ENCODE peak calls at places on chromosomes 5 and 9, in six cellular contexts. One of them, this sample, is unnamed.

GRCh38 chr5:168390491-168390890 is 95.8 kb upstream of the RARS1 start:
- DNase-seq in fibroblast of lung: no peak
- DNase-seq in prostate gland: peak; percentile 48
- DNase-seq in heart right ventricle: no peak
- DNase-seq in left ventricle myocardium inferior: no peak
- DNase-seq in spleen: no peak
- DNase-seq in this sample: peak; percentile 51

GRCh38 chr9:114994716-114995115 is 64.3 kb upstream of the TNFSF8 start:
- DNase-seq in fibroblast of lung: no peak
- DNase-seq in prostate gland: no peak
- DNase-seq in heart right ventricle: no peak
- DNase-seq in left ventricle myocardium inferior: no peak
- DNase-seq in spleen: no peak
- DNase-seq in this sample: no peak

GRCh38 chr9:38026021-38026809 is 42.8 kb downstream of the SHB start:
- DNase-seq in fibroblast of lung: peak; percentile 98
- DNase-seq in prostate gland: no peak
- DNase-seq in heart right ventricle: peak; percentile 35
- DNase-seq in left ventricle myocardium inferior: no peak
- DNase-seq in spleen: no peak
- DNase-seq in this sample: peak; percentile 83

GRCh38 chr9:69893057-69893456 is 72.4 kb downstream of the CFAP95 start:
- DNase-seq in fibroblast of lung: no peak
- DNase-seq in prostate gland: no peak
- DNase-seq in heart right ventricle: no peak
- DNase-seq in left ventricle myocardium inferior: no peak
- DNase-seq in spleen: no peak
- DNase-seq in this sample: no peak

GRCh38 chr9:34560574-34561229 is 28.8 kb downstream of the CNTFR start:
- DNase-seq in fibroblast of lung: no peak
- DNase-seq in prostate gland: no peak
- DNase-seq in heart right ventricle: peak; percentile 36
- DNase-seq in left ventricle myocardium inferior: no peak
- DNase-seq in spleen: no peak
- DNase-seq in this sample: no peak

GRCh38 chr9:36964791-36965190 is 69.3 kb downstream of the PAX5 start:
- DNase-seq in fibroblast of lung: no peak
- DNase-seq in prostate gland: no peak
- DNase-seq in heart right ventricle: no peak
- DNase-seq in left ventricle myocardium inferior: no peak
- DNase-seq in spleen: no peak
- DNase-seq in this sample: no peak

GRCh38 chr9:92721548-92721947 is 43.1 kb downstream of the BICD2 start:
- DNase-seq in fibroblast of lung: no peak
- DNase-seq in prostate gland: no peak
- DNase-seq in heart right ventricle: no peak
- DNase-seq in left ventricle myocardium inferior: no peak
- DNase-seq in spleen: no peak
- DNase-seq in this sample: no peak

GRCh38 chr5:1883925-1884637 is 1.4 kb upstream of the IRX4 start:
- DNase-seq in fibroblast of lung: no peak
- DNase-seq in prostate gland: no peak
- DNase-seq in heart right ventricle: no peak
- DNase-seq in left ventricle myocardium inferior: no peak
- DNase-seq in spleen: peak; percentile 68
- DNase-seq in this sample: peak; percentile 91

GRCh38 chr5:96588551-96588950 is 73.6 kb upstream of the CAST start:
- DNase-seq in fibroblast of lung: no peak
- DNase-seq in prostate gland: no peak
- DNase-seq in heart right ventricle: no peak
- DNase-seq in left ventricle myocardium inferior: no peak
- DNase-seq in spleen: no peak
- DNase-seq in this sample: no peak

GRCh38 chr5:169417676-169418075 is 116.7 kb upstream of the SLIT3 start:
- DNase-seq in fibroblast of lung: no peak
- DNase-seq in prostate gland: no peak
- DNase-seq in heart right ventricle: no peak
- DNase-seq in left ventricle myocardium inferior: no peak
- DNase-seq in spleen: no peak
- DNase-seq in this sample: no peak

GRCh38 chr9:77911928-77912327 is 119.7 kb downstream of the GNAQ start:
- DNase-seq in fibroblast of lung: no peak
- DNase-seq in prostate gland: no peak
- DNase-seq in heart right ventricle: no peak
- DNase-seq in left ventricle myocardium inferior: no peak
- DNase-seq in spleen: no peak
- DNase-seq in this sample: no peak

GRCh38 chr5:160245506-160246100 is 16.3 kb downstream of the FABP6 start:
- DNase-seq in fibroblast of lung: no peak
- DNase-seq in prostate gland: no peak
- DNase-seq in heart right ventricle: no peak
- DNase-seq in left ventricle myocardium inferior: no peak
- DNase-seq in spleen: peak; percentile 46
- DNase-seq in this sample: no peak

GRCh38 chr9:120348951-120349429 is 231.0 kb downstream of the CDK5RAP2 start:
- DNase-seq in fibroblast of lung: peak; percentile 52
- DNase-seq in prostate gland: peak; percentile 11
- DNase-seq in heart right ventricle: peak; percentile 25
- DNase-seq in left ventricle myocardium inferior: no peak
- DNase-seq in spleen: no peak
- DNase-seq in this sample: peak; percentile 79

GRCh38 chr9:16626577-16627130 is 243.8 kb downstream of the BNC2 start:
- DNase-seq in fibroblast of lung: peak; percentile 93
- DNase-seq in prostate gland: no peak
- DNase-seq in heart right ventricle: no peak
- DNase-seq in left ventricle myocardium inferior: no peak
- DNase-seq in spleen: no peak
- DNase-seq in this sample: peak; percentile 4

GRCh38 chr5:102858808-102859207 is 103.7 kb downstream of the PAM start:
- DNase-seq in fibroblast of lung: peak; percentile 61
- DNase-seq in prostate gland: no peak
- DNase-seq in heart right ventricle: no peak
- DNase-seq in left ventricle myocardium inferior: no peak
- DNase-seq in spleen: no peak
- DNase-seq in this sample: no peak

GRCh38 chr5:113343343-113343742 is 91.4 kb downstream of the TSSK1B start:
- DNase-seq in fibroblast of lung: peak; percentile 66
- DNase-seq in prostate gland: no peak
- DNase-seq in heart right ventricle: no peak
- DNase-seq in left ventricle myocardium inferior: no peak
- DNase-seq in spleen: no peak
- DNase-seq in this sample: no peak

GRCh38 chr5:132257131-132258101 is at the start of gene PDLIM4:
- DNase-seq in fibroblast of lung: peak; percentile 56
- DNase-seq in prostate gland: peak; percentile 39
- DNase-seq in heart right ventricle: peak; percentile 34
- DNase-seq in left ventricle myocardium inferior: no peak
- DNase-seq in spleen: peak; percentile 65
- DNase-seq in this sample: peak; percentile 46
- H3K27ac ChIP-seq in fibroblast of lung: peak within 1 kb of the TSS; percentile 99
- H3K27ac ChIP-seq in prostate gland: peak within 1 kb of the TSS; percentile 88
- H3K27ac ChIP-seq in heart right ventricle: peak within 1 kb of the TSS; percentile 72
- H3K27ac ChIP-seq in left ventricle myocardium inferior: peak within 1 kb of the TSS; percentile 78
- H3K27ac ChIP-seq in spleen: peak within 1 kb of the TSS; percentile 77
- H3K27ac ChIP-seq in this sample: peak within 1 kb of the TSS; percentile 98

GRCh38 chr9:91376239-91376638 is 14.5 kb upstream of the AUH start:
- DNase-seq in fibroblast of lung: peak; percentile 52
- DNase-seq in prostate gland: no peak
- DNase-seq in heart right ventricle: no peak
- DNase-seq in left ventricle myocardium inferior: no peak
- DNase-seq in spleen: no peak
- DNase-seq in this sample: no peak

GRCh38 chr9:91378695-91379127 is 17.0 kb upstream of the AUH start:
- DNase-seq in fibroblast of lung: peak; percentile 85
- DNase-seq in prostate gland: no peak
- DNase-seq in heart right ventricle: no peak
- DNase-seq in left ventricle myocardium inferior: no peak
- DNase-seq in spleen: no peak
- DNase-seq in this sample: no peak

GRCh38 chr9:91383577-91383976 is 21.9 kb upstream of the AUH start:
- DNase-seq in fibroblast of lung: no peak
- DNase-seq in prostate gland: no peak
- DNase-seq in heart right ventricle: no peak
- DNase-seq in left ventricle myocardium inferior: no peak
- DNase-seq in spleen: no peak
- DNase-seq in this sample: no peak

GRCh38 chr9:91382298-91382697 is 20.6 kb upstream of the AUH start:
- DNase-seq in fibroblast of lung: no peak
- DNase-seq in prostate gland: no peak
- DNase-seq in heart right ventricle: no peak
- DNase-seq in left ventricle myocardium inferior: no peak
- DNase-seq in spleen: no peak
- DNase-seq in this sample: no peak

GRCh38 chr9:91379461-91379860 is 17.7 kb upstream of the AUH start:
- DNase-seq in fibroblast of lung: no peak
- DNase-seq in prostate gland: no peak
- DNase-seq in heart right ventricle: no peak
- DNase-seq in left ventricle myocardium inferior: no peak
- DNase-seq in spleen: no peak
- DNase-seq in this sample: no peak
- TF ChIP-seq CTCF in fibroblast of lung: no peak
- TF ChIP-seq CTCF in prostate gland: no peak
- TF ChIP-seq CTCF in heart right ventricle: no peak
- TF ChIP-seq CTCF in left ventricle myocardium inferior: no peak
- TF ChIP-seq CTCF in spleen: no peak
- TF ChIP-seq CTCF in this sample: no peak

GRCh38 chr9:136322756-136323330 is 4.5 kb upstream of the GPSM1 start:
- DNase-seq in fibroblast of lung: no peak
- DNase-seq in prostate gland: no peak
- DNase-seq in heart right ventricle: peak; percentile 2
- DNase-seq in left ventricle myocardium inferior: no peak
- DNase-seq in spleen: no peak
- DNase-seq in this sample: no peak

GRCh38 chr9:136325354-136325753 is 2.0 kb upstream of the GPSM1 start:
- DNase-seq in fibroblast of lung: no peak
- DNase-seq in prostate gland: no peak
- DNase-seq in heart right ventricle: peak; percentile 8
- DNase-seq in left ventricle myocardium inferior: no peak
- DNase-seq in spleen: no peak
- DNase-seq in this sample: no peak

GRCh38 chr9:136323420-136323819 is 3.9 kb upstream of the GPSM1 start:
- DNase-seq in fibroblast of lung: no peak
- DNase-seq in prostate gland: peak; percentile 24
- DNase-seq in heart right ventricle: peak; percentile 6
- DNase-seq in left ventricle myocardium inferior: no peak
- DNase-seq in spleen: no peak
- DNase-seq in this sample: no peak

GRCh38 chr9:136326061-136326776 is 1.1 kb upstream of the GPSM1 start:
- DNase-seq in fibroblast of lung: peak; percentile 82
- DNase-seq in prostate gland: no peak
- DNase-seq in heart right ventricle: peak; percentile 19
- DNase-seq in left ventricle myocardium inferior: no peak
- DNase-seq in spleen: no peak
- DNase-seq in this sample: no peak

DNA sequence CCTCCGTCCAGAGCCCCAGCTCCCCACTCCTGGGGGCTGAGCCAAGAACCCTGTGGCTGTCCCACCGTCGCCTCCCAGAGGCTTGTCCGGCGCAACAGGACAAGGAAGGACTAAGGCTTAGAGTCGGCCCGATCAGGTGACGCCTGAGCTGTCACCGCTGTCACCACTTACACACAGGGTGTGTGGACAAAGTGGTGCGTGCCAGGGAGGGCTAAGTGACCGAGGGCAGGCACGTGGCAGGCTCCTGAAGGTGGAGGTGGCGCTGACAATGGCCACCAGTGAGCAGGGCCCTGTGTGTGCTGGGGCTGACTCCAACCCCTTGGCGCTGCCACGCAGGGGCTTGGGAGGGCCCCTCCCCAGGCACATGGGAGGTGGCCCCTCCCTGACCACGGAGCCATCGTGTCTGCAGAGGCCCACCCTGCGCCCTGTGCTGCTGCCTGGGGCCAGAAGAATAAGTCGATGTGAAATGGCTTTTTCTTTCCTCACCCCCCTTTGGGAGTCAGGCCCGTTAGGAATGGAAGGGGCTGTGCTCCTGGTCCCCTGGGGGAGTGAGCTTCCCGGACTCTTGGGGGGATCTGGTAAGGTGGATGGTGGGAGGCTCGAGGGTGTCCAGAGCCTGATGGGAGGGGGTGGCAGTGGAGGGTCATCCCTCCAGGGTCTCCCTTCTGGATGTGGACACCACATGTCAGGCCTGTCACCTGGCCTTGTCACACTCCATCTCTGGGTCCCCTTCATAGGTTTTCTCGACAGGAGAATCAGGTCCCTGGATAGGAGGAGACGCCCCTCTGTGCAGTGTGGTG is 2.6 kb upstream of the GPSM1 start:
- DNase-seq in fibroblast of lung: no peak
- DNase-seq in prostate gland: no peak
- DNase-seq in heart right ventricle: peak; percentile 70
- DNase-seq in left ventricle myocardium inferior: peak; percentile 81
- DNase-seq in spleen: no peak
- DNase-seq in this sample: no peak
- H3K27ac ChIP-seq in fibroblast of lung: no peak overlapping the region
- H3K27ac ChIP-seq in prostate gland: peak overlapping the region; percentile 78
- H3K27ac ChIP-seq in heart right ventricle: peak overlapping the region; percentile 53
- H3K27ac ChIP-seq in left ventricle myocardium inferior: peak overlapping the region; percentile 81
- H3K27ac ChIP-seq in spleen: no peak overlapping the region
- H3K27ac ChIP-seq in this sample: peak overlapping the region; percentile 30

GRCh38 chr9:137199411-137200121 is 975 bp downstream of the TPRN start:
- DNase-seq in fibroblast of lung: peak; percentile 30
- DNase-seq in prostate gland: no peak
- DNase-seq in heart right ventricle: no peak
- DNase-seq in left ventricle myocardium inferior: no peak
- DNase-seq in spleen: peak; percentile 86
- DNase-seq in this sample: no peak
- TF ChIP-seq CTCF in fibroblast of lung: no peak
- TF ChIP-seq CTCF in prostate gland: no peak
- TF ChIP-seq CTCF in heart right ventricle: no peak
- TF ChIP-seq CTCF in left ventricle myocardium inferior: no peak
- TF ChIP-seq CTCF in spleen: no peak
- TF ChIP-seq CTCF in this sample: no peak

DNA sequence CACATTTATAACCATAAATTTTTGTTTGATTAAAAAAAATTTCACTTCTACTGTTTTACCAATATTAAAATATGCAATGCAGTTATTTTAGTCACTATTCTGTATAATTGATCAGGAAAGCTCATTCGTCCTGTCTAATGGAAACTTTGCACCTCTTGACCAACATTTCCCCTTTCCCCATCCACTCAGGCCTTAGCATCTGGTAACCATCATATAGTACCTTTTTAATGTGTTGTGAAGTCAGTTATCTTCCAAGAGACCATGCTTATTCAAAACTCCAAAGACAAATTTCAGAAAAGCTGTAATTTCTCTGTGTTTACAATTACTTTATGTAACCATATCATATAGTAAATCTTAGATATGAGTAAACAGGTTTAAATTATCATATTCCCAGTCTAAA is 145.9 kb downstream of the CTNND2 start:
- DNase-seq in fibroblast of lung: no peak
- DNase-seq in prostate gland: no peak
- DNase-seq in heart right ventricle: no peak
- DNase-seq in left ventricle myocardium inferior: no peak
- DNase-seq in spleen: no peak
- DNase-seq in this sample: no peak
- H3K27ac ChIP-seq in fibroblast of lung: no peak overlapping the region
- H3K27ac ChIP-seq in prostate gland: no peak overlapping the region
- H3K27ac ChIP-seq in heart right ventricle: no peak overlapping the region
- H3K27ac ChIP-seq in left ventricle myocardium inferior: no peak overlapping the region
- H3K27ac ChIP-seq in spleen: no peak overlapping the region
- H3K27ac ChIP-seq in this sample: no peak overlapping the region